ENCODE peak calls at places on chromosomes 5 and 9, in five cellular contexts. V is body of pancreas, H is IMR-90, P is upper lobe of left lung, T is HCT116. G is an unnamed sample.

GRCh38 chr5:40429258-40430111 is 250.2 kb upstream of the PTGER4 start:
- ATAC-seq in V (no peak), H (no peak), P (no peak), T (no peak), G (peak)

GRCh38 chr9:123607479-123607878 is 251.5 kb downstream of the CRB2 start:
- ATAC-seq in V (no peak), H (no peak), P (no peak), T (no peak), G (no peak)

GRCh38 chr9:90890146-90890545 is 88.5 kb downstream of the SYK start:
- ATAC-seq in V (no peak), H (no peak), P (no peak), T (peak), G (no peak)

GRCh38 chr5:60522299-60522915 is 177.6 kb downstream of the DEPDC1B start:
- ATAC-seq in V (no peak), H (peak), P (no peak), T (no peak), G (no peak)

GRCh38 chr9:81758123-81758797 is 68.9 kb upstream of the TLE1 start:
- ATAC-seq in V (no peak), H (no peak), P (no peak), T (no peak), G (no peak)

GRCh38 chr5:88778736-88779135 is 104.2 kb downstream of the MEF2C start:
- ATAC-seq in V (no peak), H (no peak), P (no peak), T (no peak), G (peak)

GRCh38 chr5:134088994-134089560 is 25.4 kb upstream of the TCF7 start:
- ATAC-seq in V (no peak), H (no peak), P (no peak), T (no peak), G (no peak)

GRCh38 chr9:118650407-118650806 is 718.8 kb downstream of the BRINP1 start:
- ATAC-seq in V (no peak), H (no peak), P (no peak), T (no peak), G (no peak)

GRCh38 chr5:176319827-176320554 is 41.6 kb downstream of the KIAA1191 start:
- ATAC-seq in V (no peak), H (no peak), P (no peak), T (no peak), G (no peak)

GRCh38 chr9:26955222-26955903 is 849 bp upstream of the IFT74 start:
- ATAC-seq in V (peak), H (no peak), P (no peak), T (no peak), G (no peak)

GRCh38 chr5:104928906-104929520 is 1366.4 kb upstream of the NUDT12 start:
- ATAC-seq in V (no peak), H (no peak), P (no peak), T (no peak), G (no peak)

GRCh38 chr9:134679616-134680392 is 38.2 kb downstream of the COL5A1 start:
- ATAC-seq in V (no peak), H (no peak), P (no peak), T (no peak), G (no peak)

GRCh38 chr9:128503870-128504269 is 649 bp upstream of the GLE1 start:
- ATAC-seq in V (peak), H (peak), P (no peak), T (no peak), G (no peak)

GRCh38 chr9:98457696-98458370 is 202.4 kb upstream of the TBC1D2 start:
- ATAC-seq in V (no peak), H (no peak), P (no peak), T (no peak), G (no peak)

GRCh38 chr9:35680331-35681105 is 6.8 kb downstream of the CA9 start:
- ATAC-seq in V (no peak), H (peak), P (no peak), T (peak), G (peak)

GRCh38 chr5:51811883-51812282 is 428.6 kb downstream of the ISL1 start:
- ATAC-seq in V (no peak), H (no peak), P (no peak), T (no peak), G (no peak)

GRCh38 chr5:120442694-120443093 is 21.4 kb upstream of the PRR16 start:
- ATAC-seq in V (no peak), H (no peak), P (no peak), T (no peak), G (no peak)

GRCh38 chr5:73596705-73597328 is 29.2 kb upstream of the ARHGEF28 start:
- ATAC-seq in V (peak), H (no peak), P (no peak), T (peak), G (no peak)

GRCh38 chr5:126884269-126884819 is 107.4 kb downstream of the LMNB1 start:
- ATAC-seq in V (no peak), H (peak), P (no peak), T (no peak), G (no peak)

GRCh38 chr5:168123853-168124528 is 167.5 kb upstream of the WWC1 start:
- ATAC-seq in V (no peak), H (no peak), P (no peak), T (no peak), G (no peak)

GRCh38 chr5:55694152-55694830 is 17.8 kb downstream of the SLC38A9 start:
- ATAC-seq in V (no peak), H (peak), P (no peak), T (peak), G (no peak)

GRCh38 chr9:114382951-114383865 is 4.6 kb downstream of the AKNA start:
- ATAC-seq in V (no peak), H (peak), P (no peak), T (no peak), G (peak)

GRCh38 chr5:123699571-123699970 is 187.6 kb downstream of the CSNK1G3 start:
- ATAC-seq in V (no peak), H (no peak), P (no peak), T (no peak), G (no peak)

GRCh38 chr5:36323926-36324781 is 22.5 kb upstream of the RANBP3L start:
- ATAC-seq in V (no peak), H (no peak), P (no peak), T (no peak), G (peak)

GRCh38 chr5:143386725-143387124 is 16.8 kb downstream of the NR3C1 start:
- ATAC-seq in V (no peak), H (no peak), P (no peak), T (no peak), G (no peak)

GRCh38 chr9:120878188-120879130 is 1.5 kb upstream of the PHF19 start:
- ATAC-seq in V (no peak), H (no peak), P (no peak), T (no peak), G (no peak)
- TF ChIP-seq POLR2A in V (no peak), H (no peak), P (no peak), T (peak), G (no peak)

DNA sequence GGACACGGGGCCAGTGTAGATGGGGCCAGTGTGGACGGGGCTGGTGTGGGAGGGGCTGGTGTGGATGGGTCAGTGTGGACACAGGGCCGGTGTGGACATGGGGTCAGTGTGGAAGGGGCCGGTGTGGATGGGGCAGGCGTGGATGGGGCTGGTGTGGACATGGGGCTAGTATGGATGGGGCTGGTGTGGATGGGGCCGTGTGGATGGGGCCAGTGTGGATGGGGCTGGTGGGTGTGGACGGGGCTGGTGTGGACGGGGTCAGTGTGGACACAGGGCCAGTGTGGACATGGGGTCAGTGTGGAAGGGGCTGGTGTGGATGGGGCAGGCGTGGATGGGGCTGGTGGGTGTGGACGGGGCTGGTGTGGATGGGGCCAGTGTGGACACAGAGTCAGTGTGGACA is 23.8 kb downstream of the SLC9A3 start:
- ATAC-seq in V (no peak), H (no peak), P (peak), T (no peak), G (no peak)
- TF ChIP-seq POLR2A in V (no peak), H (no peak), P (no peak), T (no peak), G (no peak)

GRCh38 chr9:133348763-133349573 is 950 bp downstream of the RPL7A start:
- ATAC-seq in V (no peak), H (no peak), P (no peak), T (no peak), G (no peak)
- TF ChIP-seq POLR2A in V (no peak), H (no peak), P (no peak), T (no peak), G (no peak)

GRCh38 chr5:90657788-90658187 is 99.2 kb downstream of the ADGRV1 start:
- ATAC-seq in V (no peak), H (no peak), P (no peak), T (no peak), G (no peak)
- TF ChIP-seq POLR2A in V (no peak), H (no peak), P (no peak), T (no peak), G (no peak)

DNA sequence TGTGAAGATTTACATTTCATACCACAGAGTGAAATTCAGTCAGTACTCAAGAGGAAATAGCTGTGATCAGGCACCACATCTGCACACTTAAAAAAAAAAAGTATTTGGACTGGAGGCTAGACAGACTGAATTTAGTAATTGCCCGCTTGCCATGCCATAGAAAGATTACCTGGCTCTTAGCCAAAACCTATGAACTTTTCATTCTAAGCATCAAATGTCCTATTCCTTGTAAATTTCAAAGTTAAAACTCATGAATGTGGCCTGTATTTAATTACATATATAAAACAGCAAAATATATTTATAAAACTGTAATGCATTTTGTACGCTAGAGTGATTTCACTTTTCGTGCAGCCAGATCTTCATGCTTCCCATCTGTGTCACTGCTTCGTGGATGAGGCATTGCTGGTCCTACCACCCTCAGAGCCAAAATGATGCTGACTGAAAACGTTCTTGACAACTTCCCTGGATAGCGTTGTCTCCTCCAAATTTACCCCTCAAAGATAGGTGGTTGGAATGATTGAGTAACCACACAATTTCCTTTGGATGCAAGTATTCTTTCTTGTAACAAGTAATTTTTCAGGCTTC is 447.9 kb upstream of the SGCD start:
- ATAC-seq in V (no peak), H (no peak), P (no peak), T (no peak), G (no peak)
- TF ChIP-seq POLR2A in V (no peak), H (no peak), P (no peak), T (no peak), G (no peak)

GRCh38 chr9:88307136-88307535 is 81.1 kb upstream of the SPIN1 start:
- ATAC-seq in V (no peak), H (no peak), P (no peak), T (no peak), G (no peak)
- TF ChIP-seq POLR2A in V (no peak), H (no peak), P (no peak), T (no peak), G (no peak)

DNA sequence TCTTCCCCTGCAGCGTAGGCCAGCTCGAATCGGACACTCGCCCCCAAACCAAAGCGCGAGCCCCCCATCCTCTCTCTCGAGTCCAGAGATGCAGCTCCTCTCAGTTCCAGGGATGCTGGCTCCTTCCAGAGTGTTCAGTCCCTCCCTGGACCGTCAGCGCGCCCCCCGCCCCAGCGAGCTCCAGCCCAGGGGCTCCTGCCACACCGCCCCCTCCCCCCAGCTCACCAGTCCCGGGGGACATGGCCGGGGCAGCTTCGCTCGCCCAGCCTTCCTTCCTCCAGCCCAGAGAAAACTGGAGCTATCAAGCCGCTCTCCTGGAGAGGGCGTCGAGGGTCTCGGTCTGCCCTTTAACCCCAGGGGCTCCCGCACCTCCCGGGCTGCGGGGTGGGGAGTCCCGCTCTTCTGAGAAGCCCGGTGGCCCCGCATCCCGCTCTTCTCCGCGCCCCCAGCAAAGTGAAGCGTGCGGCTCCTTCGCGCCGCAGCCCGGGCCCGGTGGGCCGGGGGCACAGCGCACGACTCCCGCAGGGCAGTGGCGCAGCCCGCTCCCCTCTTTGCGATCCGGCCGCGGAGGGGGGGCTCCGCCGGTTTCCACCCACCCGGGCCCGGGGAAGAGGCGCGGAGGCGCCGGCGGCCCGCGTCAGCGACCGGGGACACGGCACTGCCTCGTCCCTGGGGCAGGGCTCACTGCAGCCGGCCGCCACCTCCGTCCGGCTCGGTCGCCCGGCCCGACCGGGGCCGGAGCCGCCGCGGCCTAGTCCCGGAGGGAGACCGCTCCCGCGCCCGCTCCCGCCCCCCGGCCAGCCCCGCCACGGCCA is 585 bp downstream of the MIER3 start:
- ATAC-seq in V (peak), H (peak), P (peak), T (peak), G (peak)
- TF ChIP-seq POLR2A in V (no peak), H (no peak), P (no peak), T (no peak), G (no peak)

GRCh38 chr9:136544549-136545064 is 1.2 kb downstream of the NOTCH1 start:
- ATAC-seq in V (peak), H (no peak), P (no peak), T (peak), G (no peak)
- TF ChIP-seq POLR2A in V (peak), H (no peak), P (peak), T (no peak), G (no peak)

DNA sequence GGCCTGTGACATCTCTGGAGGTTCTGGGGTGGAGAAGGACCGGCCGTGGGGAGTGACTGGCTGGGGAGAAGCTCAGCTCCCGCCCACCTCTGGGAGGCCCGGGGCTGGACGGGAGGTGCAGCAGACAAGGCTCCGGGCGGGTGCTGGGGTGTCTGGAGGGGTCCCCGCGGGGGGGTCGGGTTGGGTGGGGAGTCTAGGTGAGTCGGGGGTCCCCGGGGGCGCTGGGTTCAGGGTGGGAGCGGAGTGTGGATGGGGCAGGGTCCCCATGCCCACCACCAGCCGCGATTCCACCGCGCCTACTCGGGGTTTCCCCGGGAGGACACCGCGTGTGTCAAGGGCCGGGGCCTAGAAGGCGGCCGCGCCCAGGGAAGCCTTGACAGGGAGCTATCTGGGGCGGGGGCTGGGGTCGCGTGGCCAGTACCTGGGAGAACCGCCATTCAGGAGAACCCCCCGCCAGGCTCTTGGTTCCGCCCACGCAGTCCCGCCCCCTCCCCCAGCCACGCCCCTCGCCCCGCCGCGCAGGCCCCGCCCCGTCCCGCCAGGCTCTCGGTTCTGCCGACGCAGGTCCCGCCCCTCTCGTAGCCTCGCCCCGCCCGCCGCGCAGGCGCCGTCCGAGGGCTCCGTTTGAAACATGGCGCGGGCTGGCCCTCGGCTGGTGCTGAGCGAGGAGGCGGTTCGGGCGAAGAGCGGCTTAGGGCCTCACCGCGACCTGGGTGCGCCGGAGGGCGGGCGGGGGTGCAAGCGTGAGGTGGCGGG is at the start of gene CEP72:
- ATAC-seq in V (peak), H (peak), P (peak), T (peak), G (peak)
- TF ChIP-seq POLR2A in V (no peak), H (peak), P (peak), T (no peak), G (no peak)

GRCh38 chr5:112975721-112976431 is 722 bp upstream of the DCP2 start:
- ATAC-seq in V (peak), H (peak), P (peak), T (peak), G (no peak)
- TF ChIP-seq POLR2A in V (no peak), H (no peak), P (no peak), T (no peak), G (no peak)